ENCODE peak calls at places on chromosomes 3 and 15, in six cellular contexts. F is NCI-H2081, L is left ventricle myocardium inferior, V is GM23248, O is GM12865, E is KG1. C is an unnamed sample.

GRCh38 chr15:92601940-92602593 is 53.5 kb downstream of the FAM174B start:
- DNase-seq in F (no peak), E (no peak), O (no peak), V (no peak), L (no peak), C (no peak)

GRCh38 chr3:146187334-146187950 is 26.5 kb upstream of the PLOD2 start:
- DNase-seq in F (peak), E (no peak), O (peak), L (no peak), V (peak), C (no peak)

GRCh38 chr3:113758389-113759029 is 11.7 kb downstream of the ATP6V1A start:
- DNase-seq in V (peak), E (no peak), L (no peak), O (no peak), F (no peak), C (no peak)

GRCh38 chr3:37974121-37974927 is 16.3 kb upstream of the VILL start:
- DNase-seq in E (peak), O (peak), L (peak), F (peak), V (peak), C (no peak)

GRCh38 chr15:84033793-84034553 is 201.6 kb upstream of the GOLGA6L4 start:
- DNase-seq in V (no peak), E (no peak), O (no peak), L (no peak), F (no peak), C (no peak)

GRCh38 chr15:101016581-101016980 is 97.4 kb downstream of the LRRK1 start:
- DNase-seq in L (no peak), O (no peak), E (no peak), F (no peak), V (no peak), C (no peak)

GRCh38 chr15:59701880-59702279 is 12.8 kb upstream of the BNIP2 start:
- DNase-seq in V (no peak), L (no peak), E (no peak), F (no peak), O (no peak), C (no peak)

GRCh38 chr3:49276475-49277356 is at the start of gene C3orf62:
- DNase-seq in E (no peak), L (peak), F (no peak), V (peak), O (peak), C (no peak)

GRCh38 chr3:134028486-134029255 is 1.1 kb downstream of the SLCO2A1 start:
- DNase-seq in E (no peak), O (no peak), V (no peak), L (no peak), F (no peak), C (peak)

GRCh38 chr3:58585994-58586393 is 8.8 kb upstream of the FAM107A start:
- DNase-seq in E (no peak), O (peak), V (peak), L (no peak), F (no peak), C (no peak)

GRCh38 chr3:140176526-140176925 is 241.5 kb downstream of the CLSTN2 start:
- DNase-seq in O (no peak), V (peak), E (no peak), F (no peak), L (no peak), C (no peak)

C was measured in mesothelial cell of epicardium.